ENCODE peak calls at places on chromosomes 3 and 15, in four cellular contexts. R is dorsolateral prefrontal cortex, V is brain microvascular endothelial cell, K is right lobe of liver. C is an unnamed sample. For H3K27me3, the result is how much of the 10 kb centered on the place peaks cover.

GRCh38 chr15:52408823-52409222 is 113.2 kb upstream of the MYO5C start:
- DNase-seq in R (no peak), V (peak), K (no peak), C (no peak)

GRCh38 chr3:139514741-139515140 is 24.8 kb downstream of the RBP1 start:
- DNase-seq in R (no peak), V (no peak), K (no peak), C (no peak)

GRCh38 chr3:52124766-52125165 is 29.5 kb downstream of the POC1A start:
- DNase-seq in R (no peak), V (no peak), K (no peak), C (no peak)

GRCh38 chr15:52113246-52113645 is 671 bp upstream of the BCL2L10 start:
- DNase-seq in R (no peak), V (no peak), K (no peak), C (no peak)

GRCh38 chr3:138187296-138188012 is at the start of gene ARMC8:
- DNase-seq in R (peak), V (peak), K (peak), C (peak)

GRCh38 chr15:88882745-88883144 is 12.6 kb downstream of the HAPLN3 start:
- DNase-seq in R (no peak), V (peak), K (no peak), C (no peak)

GRCh38 chr15:38709196-38709595 is 144.6 kb upstream of the RASGRP1 start:
- DNase-seq in R (no peak), V (no peak), K (no peak), C (no peak)

GRCh38 chr3:40719660-40720287 is 195.0 kb downstream of the ZNF621 start:
- DNase-seq in R (no peak), V (no peak), K (no peak), C (no peak)

GRCh38 chr3:37642959-37643598 is 218.6 kb upstream of the CTDSPL start:
- DNase-seq in R (no peak), V (no peak), K (no peak), C (no peak)

GRCh38 chr3:108428580-108428979 is 81.8 kb downstream of the MYH15 start:
- DNase-seq in R (no peak), V (no peak), K (no peak), C (no peak)

GRCh38 chr15:36926422-36926815 is 173.9 kb downstream of the MEIS2 start:
- DNase-seq in R (no peak), V (no peak), K (no peak), C (no peak)

GRCh38 chr3:146680602-146681001 is 75.5 kb upstream of the PLSCR5 start:
- DNase-seq in R (no peak), V (no peak), K (no peak), C (no peak)

GRCh38 chr15:65362491-65362890 is 15.3 kb downstream of the IGDCC3 start:
- DNase-seq in R (no peak), V (no peak), K (no peak), C (no peak)

GRCh38 chr3:11509175-11510000 is 134.3 kb downstream of the VGLL4 start:
- DNase-seq in R (peak), V (peak), K (peak), C (peak)

GRCh38 chr3:59289836-59290235 is 240.0 kb upstream of the CFAP20DC start:
- DNase-seq in R (no peak), V (no peak), K (no peak), C (no peak)

GRCh38 chr3:46406786-46407611 is at the start of the genes CCR5AS and CCRL2:
- DNase-seq in R (no peak), V (peak), K (peak), C (no peak)

GRCh38 chr3:17404548-17404947 is 337.9 kb downstream of the TBC1D5 start:
- DNase-seq in R (no peak), V (no peak), K (no peak), C (no peak)

GRCh38 chr3:54905230-54905888 is 22.5 kb downstream of the LRTM1 start:
- DNase-seq in R (no peak), V (no peak), K (no peak), C (no peak)

GRCh38 chr3:39804951-39805350 is 4.5 kb upstream of the MYRIP start:
- DNase-seq in R (no peak), V (no peak), K (no peak), C (no peak)

GRCh38 chr15:63110428-63111026 is 11.1 kb upstream of the LACTB start:
- DNase-seq in R (no peak), V (no peak), K (no peak), C (no peak)

GRCh38 chr15:90142216-90143175 is 40.2 kb upstream of the IDH2 start:
- DNase-seq in R (no peak), V (no peak), K (no peak), C (no peak)

GRCh38 chr15:48028712-48029111 is 92.1 kb upstream of the SLC24A5 start:
- DNase-seq in R (no peak), V (no peak), K (no peak), C (no peak)

GRCh38 chr3:32481791-32482631 is 20.6 kb downstream of the CMTM6 start:
- DNase-seq in R (no peak), V (no peak), K (no peak), C (no peak)

GRCh38 chr15:40584191-40584590 is 9.9 kb upstream of the KNL1 start:
- DNase-seq in R (no peak), V (no peak), K (no peak), C (no peak)

GRCh38 chr15:69289312-69290146 is 9.2 kb upstream of the PAQR5 start:
- DNase-seq in R (no peak), V (no peak), K (no peak), C (no peak)

GRCh38 chr15:33150993-33151392 is 43.5 kb downstream of the FMN1 start:
- DNase-seq in R (no peak), V (no peak), K (no peak), C (no peak)

GRCh38 chr3:46192939-46193338 is 15.2 kb downstream of the CCR1 start:
- DNase-seq in R (no peak), V (no peak), K (no peak), C (no peak)

GRCh38 chr15:68316061-68316804 is 38.7 kb downstream of the FEM1B start:
- DNase-seq in R (no peak), V (no peak), K (no peak), C (no peak)

GRCh38 chr3:57755368-57756021 is 614 bp upstream of the SLMAP start:
- DNase-seq in R (peak), V (no peak), K (peak), C (no peak)

GRCh38 chr3:35524851-35525250 is 114.5 kb upstream of the ARPP21 start:
- DNase-seq in R (no peak), V (peak), K (no peak), C (no peak)

GRCh38 chr15:63599401-63600000 is 2.3 kb downstream of the FBXL22 start:
- DNase-seq in R (peak), V (no peak), K (peak), C (no peak)

GRCh38 chr15:67366904-67367303 is 112.3 kb downstream of the IQCH start:
- DNase-seq in R (no peak), V (no peak), K (no peak), C (no peak)

GRCh38 chr15:55279746-55280351 is 9.8 kb downstream of the RAB27A start:
- DNase-seq in R (no peak), V (peak), K (no peak), C (peak)

GRCh38 chr3:29065211-29065785 is 215.6 kb upstream of the RBMS3 start:
- DNase-seq in R (peak), V (peak), K (peak), C (peak)
- H3K27me3 ChIP-seq in R (under half), V (under half), K (under half), C (under half)

GRCh38 chr3:127000792-127001191 is 17.9 kb downstream of the PLXNA1 start:
- DNase-seq in R (no peak), V (no peak), K (no peak), C (no peak)

GRCh38 chr3:127003601-127004280 is 20.8 kb downstream of the PLXNA1 start:
- DNase-seq in R (no peak), V (no peak), K (no peak), C (no peak)

GRCh38 chr3:127003175-127003555 is 20.2 kb downstream of the PLXNA1 start:
- DNase-seq in R (no peak), V (no peak), K (no peak), C (no peak)

GRCh38 chr3:127001486-127002194 is 18.7 kb downstream of the PLXNA1 start:
- DNase-seq in R (no peak), V (no peak), K (no peak), C (no peak)

GRCh38 chr3:127002195-127003174 is 19.6 kb downstream of the PLXNA1 start:
- DNase-seq in R (peak), V (peak), K (peak), C (peak)
- TF ChIP-seq CTCF in R (peak), V (peak), K (no peak), C (peak)

GRCh38 chr3:127529346-127530188 is 61.0 kb downstream of the TPRA1 start:
- DNase-seq in R (no peak), V (no peak), K (no peak), C (no peak)

GRCh38 chr3:127525373-127525772 is 65.2 kb downstream of the TPRA1 start:
- DNase-seq in R (peak), V (peak), K (no peak), C (no peak)

GRCh38 chr3:127518456-127519081 is 72.0 kb downstream of the TPRA1 start:
- DNase-seq in R (no peak), V (no peak), K (no peak), C (no peak)

GRCh38 chr3:127520993-127521392 is 69.5 kb downstream of the TPRA1 start:
- DNase-seq in R (no peak), V (no peak), K (no peak), C (no peak)

GRCh38 chr3:127524300-127524896 is 66.1 kb downstream of the TPRA1 start:
- DNase-seq in R (no peak), V (no peak), K (no peak), C (no peak)
- H3K27me3 ChIP-seq in R (under half), V (under half), K (under half), C (under half)

GRCh38 chr3:48558446-48559134 is 2.0 kb upstream of the PFKFB4 start:
- DNase-seq in R (no peak), V (no peak), K (peak), C (no peak)

GRCh38 chr3:48553886-48554845 is 2.4 kb downstream of the PFKFB4 start:
- DNase-seq in R (no peak), V (no peak), K (no peak), C (no peak)

GRCh38 chr3:48555949-48556795 is 431 bp downstream of the PFKFB4 start:
- DNase-seq in R (no peak), V (no peak), K (no peak), C (no peak)

GRCh38 chr3:48555231-48555948 is 1.2 kb downstream of the PFKFB4 start:
- DNase-seq in R (no peak), V (no peak), K (no peak), C (no peak)

DNA sequence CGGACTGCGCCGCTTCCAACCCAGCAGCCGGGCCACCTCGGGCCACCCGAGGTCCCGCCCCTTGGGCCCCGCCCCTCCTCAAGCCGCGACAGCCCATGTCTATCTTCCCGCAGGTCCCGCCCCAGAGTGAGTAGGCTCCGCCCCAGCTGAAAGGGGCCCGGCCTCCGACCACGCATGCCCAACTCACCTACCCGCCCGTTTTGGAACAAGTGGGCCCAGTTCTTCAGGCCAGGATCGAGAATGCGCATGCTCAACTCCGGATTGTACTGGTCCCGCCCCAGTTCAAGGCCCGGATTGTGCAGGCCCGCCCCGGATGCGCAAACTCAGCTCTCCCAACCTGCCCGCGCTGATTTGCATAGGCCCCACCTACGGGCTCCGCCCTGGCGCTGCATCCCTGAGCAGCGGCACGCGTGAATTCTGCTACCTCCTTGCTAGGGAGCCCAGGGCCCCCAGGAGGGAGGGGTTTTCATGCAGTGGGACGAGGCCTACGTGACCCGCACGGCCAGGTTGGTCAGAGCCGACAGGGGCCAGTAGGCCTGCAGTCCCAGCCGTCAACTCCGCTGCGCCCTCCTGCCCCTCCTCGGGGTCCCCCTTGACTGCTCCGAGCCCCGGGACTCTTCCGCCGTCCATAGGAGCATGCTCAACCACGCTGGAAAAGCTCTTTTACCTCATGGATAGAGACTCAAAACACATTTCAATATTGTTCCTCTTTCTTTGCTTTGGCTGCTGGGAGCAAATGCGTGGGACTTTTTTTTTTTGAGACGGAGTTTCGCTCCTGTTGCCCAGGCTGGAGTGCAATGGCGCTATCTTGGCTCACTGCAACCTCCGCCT is at the start of gene PFKFB4:
- DNase-seq in R (peak), V (peak), K (peak), C (peak)
- TF ChIP-seq CTCF in R (peak), V (no peak), K (peak), C (peak)

GRCh38 chr3:13793451-13793850 is 86.4 kb downstream of the WNT7A start:
- DNase-seq in R (no peak), V (no peak), K (no peak), C (no peak)
- H3K27me3 ChIP-seq in R (under half), V (under half), K (under half), C (under half)

DNA sequence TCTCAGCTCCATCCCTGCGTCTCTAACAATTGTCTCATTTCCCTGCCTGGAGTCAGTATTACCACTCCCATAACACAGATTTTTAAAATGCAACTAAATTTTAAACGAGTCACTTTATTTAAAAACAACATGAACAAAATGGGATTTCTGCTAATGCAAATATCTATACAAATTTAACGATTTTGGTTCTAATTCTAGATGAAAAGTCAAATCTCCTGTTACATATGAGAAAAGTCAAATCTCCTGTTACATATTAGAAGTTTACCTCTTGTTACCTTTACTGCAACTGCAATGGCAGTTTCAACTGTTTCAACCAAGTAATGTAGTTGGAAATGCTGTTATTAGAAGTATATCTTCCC is 578 bp upstream of the RPL39L start:
- DNase-seq in R (no peak), V (no peak), K (no peak), C (no peak)
- TF ChIP-seq CTCF in R (no peak), V (no peak), K (no peak), C (no peak)

DNA sequence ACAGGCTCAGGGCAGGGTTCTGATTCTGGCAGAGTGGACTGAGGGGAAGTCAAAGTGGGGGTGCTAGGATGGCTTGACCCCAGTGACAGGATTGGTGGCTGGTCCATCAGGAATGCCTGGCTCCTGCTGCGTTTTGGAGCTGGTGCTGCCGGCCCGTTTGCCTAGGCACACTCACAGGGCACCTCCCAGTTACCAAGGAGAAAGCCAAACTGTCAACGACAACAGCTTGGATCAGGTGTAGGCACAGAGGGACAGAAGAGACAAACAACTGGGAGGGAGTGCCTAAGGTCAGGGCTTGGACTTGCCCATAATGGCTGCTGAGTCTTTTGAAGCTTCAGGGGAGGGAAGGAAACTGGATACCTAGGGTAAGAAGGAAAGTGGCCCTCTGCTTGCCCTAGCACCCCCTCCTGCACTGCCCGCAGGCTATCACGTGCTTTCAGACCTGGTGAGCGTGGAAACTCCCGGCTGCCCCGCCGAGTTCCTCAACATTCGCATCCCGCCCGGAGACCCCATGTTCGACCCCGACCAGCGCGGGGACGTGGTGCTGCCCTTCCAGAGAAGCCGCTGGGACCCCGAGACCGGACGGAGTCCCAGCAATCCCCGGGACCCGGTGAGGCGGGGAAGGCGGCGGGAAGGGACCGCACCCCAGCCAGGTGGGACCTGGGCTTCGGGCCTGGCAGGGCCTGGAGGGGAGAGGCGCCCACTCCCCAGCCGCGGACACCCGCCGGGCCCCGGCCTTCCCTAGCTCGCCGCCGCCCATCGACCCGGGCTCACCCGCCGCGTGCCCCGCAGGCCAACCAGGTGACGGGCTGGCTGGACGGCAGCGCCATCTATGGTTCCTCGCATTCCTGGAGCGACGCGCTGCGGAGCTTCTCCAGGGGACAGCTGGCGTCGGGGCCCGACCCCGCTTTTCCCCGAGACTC is 5.1 kb downstream of the DUOX1 start:
- DNase-seq in R (no peak), V (no peak), K (peak), C (no peak)
- H3K27me3 ChIP-seq in R (under half), V (under half), K (under half), C (under half)

C was measured in BJ.